ENCODE peak calls at places on chromosome 10, in ten cellular contexts. One of them, this sample, is unnamed.

GRCh38 chr10:33005322-33006282 is 47.6 kb upstream of the ITGB1 start:
- DNase-seq in NB4: peak
- DNase-seq in heart right ventricle: peak
- DNase-seq in SK-N-SH: peak
- DNase-seq in AG04450: peak
- DNase-seq in transverse colon: peak
- DNase-seq in heart left ventricle: peak
- DNase-seq in astrocyte: peak
- DNase-seq in GM13977: peak
- DNase-seq in IMR-90: peak
- DNase-seq in this sample: peak

GRCh38 chr10:283916-284356 is 148.7 kb downstream of the ZMYND11 start:
- DNase-seq in NB4: peak
- DNase-seq in heart right ventricle: no peak
- DNase-seq in SK-N-SH: no peak
- DNase-seq in AG04450: no peak
- DNase-seq in transverse colon: no peak
- DNase-seq in heart left ventricle: no peak
- DNase-seq in astrocyte: no peak
- DNase-seq in GM13977: peak
- DNase-seq in IMR-90: no peak
- DNase-seq in this sample: no peak

GRCh38 chr10:100518761-100519241 is 860 bp downstream of the SEC31B start:
- DNase-seq in NB4: peak
- DNase-seq in heart right ventricle: no peak
- DNase-seq in SK-N-SH: peak
- DNase-seq in AG04450: no peak
- DNase-seq in transverse colon: peak
- DNase-seq in heart left ventricle: peak
- DNase-seq in astrocyte: peak
- DNase-seq in GM13977: peak
- DNase-seq in IMR-90: peak
- DNase-seq in this sample: peak

GRCh38 chr10:130193493-130194193 is 57.5 kb downstream of the GLRX3 start:
- DNase-seq in NB4: no peak
- DNase-seq in heart right ventricle: no peak
- DNase-seq in SK-N-SH: no peak
- DNase-seq in AG04450: no peak
- DNase-seq in transverse colon: no peak
- DNase-seq in heart left ventricle: no peak
- DNase-seq in astrocyte: no peak
- DNase-seq in GM13977: peak
- DNase-seq in IMR-90: peak
- DNase-seq in this sample: no peak

GRCh38 chr10:97974526-97975525 is 55.6 kb downstream of the CRTAC1 start:
- DNase-seq in NB4: no peak
- DNase-seq in heart right ventricle: no peak
- DNase-seq in SK-N-SH: peak
- DNase-seq in AG04450: no peak
- DNase-seq in transverse colon: no peak
- DNase-seq in heart left ventricle: no peak
- DNase-seq in astrocyte: no peak
- DNase-seq in GM13977: no peak
- DNase-seq in IMR-90: no peak
- DNase-seq in this sample: no peak

GRCh38 chr10:28975891-28976471 is 298.7 kb downstream of the BAMBI start:
- DNase-seq in NB4: no peak
- DNase-seq in heart right ventricle: no peak
- DNase-seq in SK-N-SH: no peak
- DNase-seq in AG04450: no peak
- DNase-seq in transverse colon: no peak
- DNase-seq in heart left ventricle: no peak
- DNase-seq in astrocyte: peak
- DNase-seq in GM13977: no peak
- DNase-seq in IMR-90: peak
- DNase-seq in this sample: no peak

GRCh38 chr10:99431190-99431549 is 746 bp upstream of the GOT1 start:
- DNase-seq in NB4: peak
- DNase-seq in heart right ventricle: peak
- DNase-seq in SK-N-SH: peak
- DNase-seq in AG04450: no peak
- DNase-seq in transverse colon: peak
- DNase-seq in heart left ventricle: peak
- DNase-seq in astrocyte: peak
- DNase-seq in GM13977: no peak
- DNase-seq in IMR-90: peak
- DNase-seq in this sample: peak

GRCh38 chr10:61904711-61905445 is 3.4 kb downstream of the ARID5B start:
- DNase-seq in NB4: peak
- DNase-seq in heart right ventricle: no peak
- DNase-seq in SK-N-SH: peak
- DNase-seq in AG04450: no peak
- DNase-seq in transverse colon: peak
- DNase-seq in heart left ventricle: no peak
- DNase-seq in astrocyte: peak
- DNase-seq in GM13977: peak
- DNase-seq in IMR-90: peak
- DNase-seq in this sample: peak

GRCh38 chr10:35135861-35136260 is 9.2 kb downstream of the CREM start:
- DNase-seq in NB4: no peak
- DNase-seq in heart right ventricle: no peak
- DNase-seq in SK-N-SH: no peak
- DNase-seq in AG04450: no peak
- DNase-seq in transverse colon: peak
- DNase-seq in heart left ventricle: no peak
- DNase-seq in astrocyte: no peak
- DNase-seq in GM13977: no peak
- DNase-seq in IMR-90: peak
- DNase-seq in this sample: no peak

GRCh38 chr10:103100620-103101019 is 92.5 kb downstream of the NT5C2 start:
- DNase-seq in NB4: no peak
- DNase-seq in heart right ventricle: no peak
- DNase-seq in SK-N-SH: no peak
- DNase-seq in AG04450: no peak
- DNase-seq in transverse colon: no peak
- DNase-seq in heart left ventricle: no peak
- DNase-seq in astrocyte: no peak
- DNase-seq in GM13977: no peak
- DNase-seq in IMR-90: no peak
- DNase-seq in this sample: no peak

GRCh38 chr10:133458710-133459453 is 5.1 kb downstream of the SCART1 start:
- DNase-seq in NB4: no peak
- DNase-seq in heart right ventricle: no peak
- DNase-seq in SK-N-SH: no peak
- DNase-seq in AG04450: no peak
- DNase-seq in transverse colon: no peak
- DNase-seq in heart left ventricle: no peak
- DNase-seq in astrocyte: no peak
- DNase-seq in GM13977: no peak
- DNase-seq in IMR-90: peak
- DNase-seq in this sample: peak

DNA sequence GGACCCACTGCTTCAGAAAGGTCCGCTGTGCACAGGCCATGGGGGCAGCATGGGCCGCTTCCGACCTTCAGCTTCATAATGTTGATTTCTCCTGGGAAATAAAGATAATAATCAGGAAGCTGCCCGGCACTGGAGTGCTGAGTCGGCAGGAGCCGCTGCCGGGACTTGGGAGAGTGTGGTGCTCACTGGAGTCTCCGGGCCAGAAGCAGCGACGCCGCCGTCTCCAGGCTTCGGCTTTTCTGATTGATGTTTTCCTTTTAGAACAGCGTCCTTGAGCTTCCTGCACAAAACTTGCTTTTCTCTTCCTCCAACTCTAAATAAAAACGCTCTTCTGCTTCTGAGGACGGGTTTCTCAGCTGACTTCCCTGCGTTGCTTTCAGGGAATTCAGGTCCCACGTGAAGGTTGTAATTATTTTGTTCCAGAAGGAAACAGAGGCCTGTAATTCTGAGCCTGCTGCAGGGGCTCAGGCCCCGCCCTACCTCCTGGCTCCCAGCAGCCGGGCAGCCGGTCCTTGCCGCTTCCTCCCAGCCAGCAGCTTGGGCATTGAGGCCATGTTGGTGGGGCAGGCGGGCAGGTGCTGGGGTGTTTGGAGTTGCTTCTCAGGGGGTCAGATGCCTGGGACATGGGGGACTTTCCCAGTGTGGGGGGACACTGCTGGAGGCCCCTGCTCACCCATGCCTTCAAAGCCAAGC is 14.7 kb downstream of the PWWP2B start:
- DNase-seq in NB4: no peak
- DNase-seq in heart right ventricle: peak
- DNase-seq in SK-N-SH: peak
- DNase-seq in AG04450: no peak
- DNase-seq in transverse colon: peak
- DNase-seq in heart left ventricle: no peak
- DNase-seq in astrocyte: no peak
- DNase-seq in GM13977: no peak
- DNase-seq in IMR-90: peak
- DNase-seq in this sample: peak
- TF ChIP-seq CTCF in NB4: no peak
- TF ChIP-seq CTCF in heart right ventricle: no peak
- TF ChIP-seq CTCF in SK-N-SH: no peak
- TF ChIP-seq CTCF in AG04450: peak
- TF ChIP-seq CTCF in transverse colon: no peak
- TF ChIP-seq CTCF in heart left ventricle: no peak
- TF ChIP-seq CTCF in astrocyte: no peak
- TF ChIP-seq CTCF in GM13977: no peak
- TF ChIP-seq CTCF in IMR-90: no peak
- TF ChIP-seq CTCF in this sample: no peak

GRCh38 chr10:89138755-89139154 is 68.4 kb downstream of the CH25H start:
- DNase-seq in NB4: no peak
- DNase-seq in heart right ventricle: no peak
- DNase-seq in SK-N-SH: no peak
- DNase-seq in AG04450: no peak
- DNase-seq in transverse colon: no peak
- DNase-seq in heart left ventricle: no peak
- DNase-seq in astrocyte: no peak
- DNase-seq in GM13977: no peak
- DNase-seq in IMR-90: peak
- DNase-seq in this sample: no peak
- TF ChIP-seq CTCF in NB4: no peak
- TF ChIP-seq CTCF in heart right ventricle: no peak
- TF ChIP-seq CTCF in SK-N-SH: no peak
- TF ChIP-seq CTCF in AG04450: no peak
- TF ChIP-seq CTCF in transverse colon: no peak
- TF ChIP-seq CTCF in heart left ventricle: no peak
- TF ChIP-seq CTCF in astrocyte: no peak
- TF ChIP-seq CTCF in GM13977: no peak
- TF ChIP-seq CTCF in IMR-90: no peak
- TF ChIP-seq CTCF in this sample: no peak

GRCh38 chr10:21169271-21169670 is 272.2 kb upstream of the NEBL start:
- DNase-seq in NB4: peak
- DNase-seq in heart right ventricle: no peak
- DNase-seq in SK-N-SH: no peak
- DNase-seq in AG04450: no peak
- DNase-seq in transverse colon: no peak
- DNase-seq in heart left ventricle: no peak
- DNase-seq in astrocyte: no peak
- DNase-seq in GM13977: no peak
- DNase-seq in IMR-90: no peak
- DNase-seq in this sample: no peak

GRCh38 chr10:21172774-21173432 is 275.8 kb upstream of the NEBL start:
- DNase-seq in NB4: no peak
- DNase-seq in heart right ventricle: peak
- DNase-seq in SK-N-SH: peak
- DNase-seq in AG04450: no peak
- DNase-seq in transverse colon: peak
- DNase-seq in heart left ventricle: peak
- DNase-seq in astrocyte: no peak
- DNase-seq in GM13977: peak
- DNase-seq in IMR-90: no peak
- DNase-seq in this sample: peak

GRCh38 chr10:21170216-21170615 is 273.1 kb upstream of the NEBL start:
- DNase-seq in NB4: no peak
- DNase-seq in heart right ventricle: no peak
- DNase-seq in SK-N-SH: no peak
- DNase-seq in AG04450: no peak
- DNase-seq in transverse colon: no peak
- DNase-seq in heart left ventricle: no peak
- DNase-seq in astrocyte: no peak
- DNase-seq in GM13977: no peak
- DNase-seq in IMR-90: no peak
- DNase-seq in this sample: no peak

GRCh38 chr10:21171936-21172773 is 275.0 kb upstream of the NEBL start:
- DNase-seq in NB4: no peak
- DNase-seq in heart right ventricle: no peak
- DNase-seq in SK-N-SH: no peak
- DNase-seq in AG04450: no peak
- DNase-seq in transverse colon: peak
- DNase-seq in heart left ventricle: no peak
- DNase-seq in astrocyte: no peak
- DNase-seq in GM13977: no peak
- DNase-seq in IMR-90: no peak
- DNase-seq in this sample: no peak

DNA sequence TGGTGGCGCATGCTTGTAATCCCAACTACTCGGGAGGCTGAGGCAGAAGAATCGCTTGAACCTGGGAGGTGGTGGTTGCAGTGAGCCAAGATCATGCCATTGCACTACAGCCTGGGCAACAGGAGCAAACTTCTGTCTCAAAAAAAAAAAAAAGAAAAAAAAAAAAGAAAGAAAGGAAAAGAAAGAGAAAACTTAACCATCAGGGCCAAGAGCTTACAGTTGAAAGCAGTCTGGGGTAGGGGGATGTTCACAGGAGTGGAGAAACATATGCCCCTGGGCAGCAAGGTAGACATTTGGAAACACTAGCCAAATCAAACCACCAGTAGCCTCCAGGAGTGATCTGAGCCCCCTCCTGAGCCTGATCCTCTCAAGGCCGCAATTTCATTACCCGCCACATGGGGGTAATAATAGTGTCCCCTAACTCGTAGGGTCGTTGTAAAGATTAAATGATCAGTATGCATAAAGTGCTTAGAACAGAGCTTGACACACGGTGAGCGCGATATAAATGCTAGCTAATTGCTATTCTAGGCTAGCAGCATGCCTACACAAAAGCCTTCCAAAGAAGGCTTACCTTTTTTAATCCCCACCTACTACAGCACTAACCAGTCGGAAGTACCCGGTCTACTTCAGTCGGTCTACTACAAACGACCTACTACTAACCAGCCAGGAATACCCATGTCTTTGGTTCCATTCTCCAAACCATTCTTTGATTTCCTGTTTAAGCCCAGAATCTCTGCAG is 274.3 kb upstream of the NEBL start:
- DNase-seq in NB4: no peak
- DNase-seq in heart right ventricle: no peak
- DNase-seq in SK-N-SH: peak
- DNase-seq in AG04450: no peak
- DNase-seq in transverse colon: no peak
- DNase-seq in heart left ventricle: no peak
- DNase-seq in astrocyte: no peak
- DNase-seq in GM13977: no peak
- DNase-seq in IMR-90: no peak
- DNase-seq in this sample: no peak
- TF ChIP-seq CTCF in NB4: no peak
- TF ChIP-seq CTCF in heart right ventricle: no peak
- TF ChIP-seq CTCF in SK-N-SH: peak
- TF ChIP-seq CTCF in AG04450: peak
- TF ChIP-seq CTCF in transverse colon: no peak
- TF ChIP-seq CTCF in heart left ventricle: no peak
- TF ChIP-seq CTCF in astrocyte: peak
- TF ChIP-seq CTCF in GM13977: no peak
- TF ChIP-seq CTCF in IMR-90: no peak
- TF ChIP-seq CTCF in this sample: no peak

GRCh38 chr10:79052311-79053080 is 16.3 kb upstream of the ZMIZ1 start:
- DNase-seq in NB4: no peak
- DNase-seq in heart right ventricle: no peak
- DNase-seq in SK-N-SH: peak
- DNase-seq in AG04450: no peak
- DNase-seq in transverse colon: no peak
- DNase-seq in heart left ventricle: peak
- DNase-seq in astrocyte: peak
- DNase-seq in GM13977: no peak
- DNase-seq in IMR-90: no peak
- DNase-seq in this sample: no peak
- TF ChIP-seq CTCF in NB4: no peak
- TF ChIP-seq CTCF in heart right ventricle: no peak
- TF ChIP-seq CTCF in SK-N-SH: peak
- TF ChIP-seq CTCF in AG04450: peak
- TF ChIP-seq CTCF in transverse colon: peak
- TF ChIP-seq CTCF in heart left ventricle: no peak
- TF ChIP-seq CTCF in astrocyte: peak
- TF ChIP-seq CTCF in GM13977: no peak
- TF ChIP-seq CTCF in IMR-90: peak
- TF ChIP-seq CTCF in this sample: no peak

This sample was measured in adrenal gland.